ENCODE peak calls at places on chromosomes 13 and 19, in eight cellular contexts. M is Caco-2, F is epithelial cell of esophagus, U is activated B cell treated with CpG ODN at 0.5 μM for 24 hours, C is esophagus squamous epithelium, X is right atrium auricular region, B is Calu3, P is tibial nerve. Y is an unnamed sample.

GRCh38 chr19:18899624-18900560 is 3.9 kb upstream of the CERS1 start:
- DNase-seq in B (no peak), P (no peak), F (no peak), X (no peak), U (no peak), M (no peak), C (no peak), Y (no peak)

GRCh38 chr13:111219306-111219705 is 101.1 kb upstream of the TEX29 start:
- DNase-seq in U (no peak), B (no peak), C (no peak), F (peak), X (peak), M (no peak), P (no peak), Y (no peak)

GRCh38 chr19:46880440-46880839 is 19.6 kb downstream of the ARHGAP35 start:
- DNase-seq in U (no peak), F (no peak), P (no peak), C (no peak), X (no peak), B (no peak), M (no peak), Y (no peak)

GRCh38 chr13:113103646-113104045 is 1.9 kb upstream of the F7 start:
- DNase-seq in M (no peak), U (no peak), C (no peak), B (no peak), X (no peak), P (no peak), F (no peak), Y (no peak)

GRCh38 chr13:72399351-72399750 is 328.1 kb downstream of the MZT1 start:
- DNase-seq in M (no peak), C (no peak), U (no peak), F (no peak), B (no peak), X (no peak), P (no peak), Y (no peak)

GRCh38 chr19:13031917-13032623 is 36.8 kb downstream of the NFIX start:
- DNase-seq in B (no peak), P (peak), C (no peak), M (no peak), F (peak), X (no peak), U (no peak), Y (no peak)

GRCh38 chr13:76745246-76746200 is 140.7 kb downstream of the KCTD12 start:
- DNase-seq in F (no peak), U (no peak), C (no peak), B (no peak), M (no peak), P (no peak), X (no peak), Y (peak)

GRCh38 chr13:30593001-30593400 is 24.7 kb upstream of the USPL1 start:
- DNase-seq in C (no peak), X (no peak), U (no peak), M (no peak), B (no peak), P (no peak), F (no peak), Y (peak)

GRCh38 chr19:1098177-1099051 is 3.2 kb upstream of the POLR2E start:
- DNase-seq in B (no peak), C (no peak), X (no peak), P (no peak), U (no peak), F (peak), M (peak), Y (no peak)

GRCh38 chr13:97659602-97660001 is 225.6 kb downstream of the RAP2A start:
- DNase-seq in M (no peak), U (no peak), F (no peak), B (no peak), X (no peak), C (no peak), P (no peak), Y (no peak)

GRCh38 chr13:75197803-75198202 is 284.2 kb downstream of the TBC1D4 start:
- DNase-seq in C (no peak), X (no peak), P (no peak), F (no peak), B (no peak), M (no peak), U (no peak), Y (no peak)

GRCh38 chr19:18611327-18612050 is 1.2 kb upstream of the TMEM59L start:
- DNase-seq in U (peak), F (no peak), B (no peak), X (no peak), P (no peak), M (no peak), C (no peak), Y (peak)

GRCh38 chr13:75875450-75875849 is 239.3 kb downstream of the LMO7 start:
- DNase-seq in U (no peak), P (no peak), X (no peak), M (no peak), F (no peak), C (no peak), B (no peak), Y (no peak)

GRCh38 chr13:40217675-40218074 is 448.8 kb downstream of the FOXO1 start:
- DNase-seq in B (no peak), P (no peak), C (no peak), U (no peak), X (no peak), F (no peak), M (no peak), Y (no peak)

GRCh38 chr13:40220299-40220935 is 446.0 kb downstream of the FOXO1 start:
- DNase-seq in F (no peak), X (no peak), P (no peak), C (no peak), U (no peak), B (no peak), M (no peak), Y (no peak)

GRCh38 chr13:40215311-40215710 is 451.1 kb downstream of the FOXO1 start:
- DNase-seq in M (no peak), B (no peak), U (no peak), X (no peak), P (no peak), F (no peak), C (no peak), Y (no peak)

GRCh38 chr13:40211586-40211968 is 454.9 kb downstream of the FOXO1 start:
- DNase-seq in X (no peak), F (no peak), P (no peak), C (no peak), U (no peak), B (no peak), M (no peak), Y (no peak)

DNA sequence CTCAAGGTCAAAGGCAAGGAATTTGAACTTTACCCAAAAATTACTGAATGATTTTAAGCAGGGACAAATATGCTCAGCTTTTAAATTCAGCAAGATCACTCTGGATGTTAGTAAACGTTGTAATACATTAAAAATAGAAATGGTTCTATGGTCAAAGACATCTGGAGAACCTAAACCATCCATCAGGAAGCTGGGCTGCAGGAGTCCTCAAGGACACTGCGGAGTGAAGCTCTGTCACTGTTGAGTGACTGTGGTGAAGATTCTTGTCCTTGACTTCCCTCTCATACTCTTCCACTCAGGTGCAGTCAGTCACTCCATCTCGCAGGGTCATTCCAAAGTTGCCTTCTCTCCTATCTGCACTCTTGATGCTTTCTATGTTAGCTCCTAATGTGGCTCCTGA is 450.7 kb downstream of the FOXO1 start:
- DNase-seq in B (no peak), P (no peak), X (no peak), M (no peak), C (no peak), F (no peak), U (no peak), Y (no peak)
- TF ChIP-seq CTCF in B (no peak), P (no peak), X (no peak), M (no peak), C (no peak), F (no peak), U (no peak), Y (no peak)

GRCh38 chr13:61414686-61415664 is 674 bp downstream of the PCDH20 start:
- DNase-seq in B (no peak), M (peak), P (no peak), X (no peak), C (no peak), U (no peak), F (peak), Y (no peak)

GRCh38 chr13:61413572-61413971 is 2.1 kb downstream of the PCDH20 start:
- DNase-seq in C (no peak), U (no peak), X (no peak), P (no peak), B (no peak), F (no peak), M (no peak), Y (no peak)

GRCh38 chr13:61410266-61410665 is 5.4 kb downstream of the PCDH20 start:
- DNase-seq in P (no peak), C (no peak), F (no peak), X (no peak), B (no peak), M (no peak), U (no peak), Y (no peak)

GRCh38 chr13:61414136-61414535 is 1.5 kb downstream of the PCDH20 start:
- DNase-seq in F (no peak), B (no peak), U (no peak), M (no peak), P (no peak), C (no peak), X (no peak), Y (no peak)

DNA sequence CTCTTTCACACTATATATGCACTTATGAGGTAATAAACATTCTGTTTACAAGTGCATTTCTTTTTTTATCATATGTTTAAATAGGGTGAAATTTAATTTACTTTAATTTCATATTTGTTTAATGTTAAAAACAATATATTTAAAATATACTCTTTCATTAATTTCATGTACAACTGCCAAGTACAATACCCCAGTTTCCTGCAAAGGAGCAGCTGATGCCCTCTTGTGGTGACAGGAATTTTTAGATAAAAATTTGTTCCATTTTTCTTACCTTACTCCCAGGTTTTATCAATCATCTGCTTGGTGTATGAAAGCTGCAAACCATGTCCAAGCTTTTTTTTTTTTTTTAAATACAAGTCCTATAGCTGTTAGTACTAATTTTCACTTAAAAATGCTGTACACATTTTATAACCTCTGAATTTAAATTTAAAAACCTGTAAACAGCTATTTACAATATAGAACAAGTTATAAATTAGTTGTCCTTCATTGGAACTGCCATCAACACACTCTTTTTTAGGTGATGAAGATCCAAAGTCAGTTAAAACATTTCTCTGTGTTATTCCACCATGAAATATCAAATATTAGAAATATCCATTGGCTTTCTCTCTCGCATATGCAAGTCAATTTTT is 4.9 kb downstream of the PCDH20 start:
- DNase-seq in P (no peak), U (no peak), X (no peak), F (peak), C (no peak), B (no peak), M (no peak), Y (no peak)
- TF ChIP-seq CTCF in P (peak), U (no peak), X (peak), F (peak), C (no peak), B (no peak), M (peak), Y (no peak)

DNA sequence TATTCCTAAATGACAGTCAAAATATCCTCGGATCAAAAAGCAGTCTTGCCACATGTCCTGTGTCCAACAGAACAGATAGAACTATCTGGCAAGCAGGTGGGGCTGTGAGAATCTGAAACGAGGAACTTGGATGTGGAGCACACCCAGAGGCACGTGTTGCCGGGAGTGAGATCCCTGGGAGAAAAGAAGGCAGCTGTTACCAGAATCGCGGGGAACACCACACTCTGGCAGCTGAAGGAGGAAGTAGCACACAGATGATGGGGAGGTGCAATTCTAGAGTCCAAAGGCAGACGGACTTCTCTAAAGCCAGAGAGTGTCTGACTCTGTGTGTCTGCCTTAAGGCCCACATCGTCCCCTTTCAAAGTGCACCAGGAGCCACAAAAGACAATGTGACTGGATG is 22.3 kb downstream of the SLC7A1 start:
- DNase-seq in C (peak), M (no peak), B (no peak), F (peak), U (no peak), X (no peak), P (peak), Y (peak)
- TF ChIP-seq CTCF in C (no peak), M (no peak), B (no peak), F (no peak), U (no peak), X (no peak), P (no peak), Y (no peak)

DNA sequence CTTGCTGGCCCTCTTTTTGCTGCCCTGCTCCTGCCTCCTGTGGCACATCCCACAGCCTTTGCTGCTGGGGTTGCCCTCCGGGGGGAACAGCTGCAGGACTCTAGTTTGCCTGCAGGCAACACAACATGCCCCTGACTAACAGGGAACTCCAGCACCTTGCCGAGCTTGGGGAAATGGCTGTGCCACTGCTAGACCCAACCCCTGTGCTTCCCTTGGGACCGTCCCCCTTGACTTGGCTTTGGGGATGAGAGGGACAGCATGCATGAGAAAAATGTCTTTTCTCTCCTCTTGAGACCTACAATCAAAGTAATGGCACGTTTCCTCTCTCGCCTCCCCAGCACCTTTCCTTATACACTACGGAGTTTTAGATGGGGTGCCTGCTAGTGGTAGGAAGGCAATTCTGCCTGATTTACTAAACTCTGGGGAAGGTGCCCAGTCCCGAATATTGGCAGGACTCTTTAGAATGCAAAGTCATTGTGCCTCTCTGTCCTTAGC is 12.4 kb upstream of the VWA8 start:
- DNase-seq in F (no peak), B (no peak), C (no peak), P (no peak), M (no peak), U (no peak), X (no peak), Y (no peak)
- TF ChIP-seq CTCF in F (no peak), B (no peak), C (no peak), P (no peak), M (no peak), U (no peak), X (no peak), Y (no peak)

GRCh38 chr13:40656358-40656757 is 10.1 kb downstream of the FOXO1 start:
- DNase-seq in U (no peak), M (no peak), X (no peak), B (no peak), C (no peak), F (peak), P (no peak), Y (no peak)

GRCh38 chr13:40657307-40657706 is 9.1 kb downstream of the FOXO1 start:
- DNase-seq in X (no peak), U (no peak), P (no peak), M (no peak), B (no peak), F (no peak), C (no peak), Y (no peak)

GRCh38 chr13:40651866-40652587 is 14.4 kb downstream of the FOXO1 start:
- DNase-seq in P (no peak), C (no peak), F (no peak), B (no peak), U (peak), X (no peak), M (no peak), Y (no peak)

GRCh38 chr13:40652588-40652940 is 13.9 kb downstream of the FOXO1 start:
- DNase-seq in X (no peak), B (no peak), C (no peak), M (no peak), P (no peak), U (no peak), F (no peak), Y (no peak)

DNA sequence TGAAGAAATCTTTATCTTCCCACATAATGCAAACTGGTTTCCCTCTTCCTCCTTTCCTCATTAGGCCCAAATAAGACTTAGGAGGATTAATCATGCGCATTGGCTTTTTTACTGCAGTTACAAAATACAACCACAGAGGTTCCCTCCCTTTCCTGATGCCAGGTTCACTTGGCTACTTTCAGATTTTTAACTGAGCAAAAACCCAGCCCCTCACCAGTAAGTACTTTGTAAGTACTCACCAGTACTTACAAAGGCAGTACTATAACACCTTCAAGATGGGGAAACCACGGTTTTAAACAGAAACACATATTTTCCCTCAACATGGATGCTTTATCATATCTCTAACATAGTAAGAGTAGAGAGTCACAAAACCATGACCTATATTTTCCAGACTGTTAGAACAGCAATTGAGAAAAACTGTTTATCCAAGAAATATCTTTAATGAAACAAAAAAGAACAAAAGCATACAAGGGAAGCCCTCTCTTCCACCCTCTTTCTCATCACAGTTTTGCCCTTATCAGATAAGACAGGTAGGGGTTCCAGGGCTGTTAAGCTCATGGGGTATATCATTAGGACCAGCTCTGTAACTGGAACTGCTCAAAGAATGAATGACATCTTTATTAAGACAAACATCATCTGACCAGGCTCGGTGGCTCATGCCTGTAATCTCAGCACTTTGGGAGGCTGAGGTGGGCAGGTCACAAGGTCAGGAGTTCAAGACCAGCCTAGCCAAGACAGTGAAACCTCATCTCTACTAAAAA is 12.7 kb downstream of the FOXO1 start:
- DNase-seq in U (no peak), F (peak), P (no peak), M (no peak), C (no peak), B (no peak), X (no peak), Y (no peak)
- TF ChIP-seq CTCF in U (no peak), F (no peak), P (no peak), M (no peak), C (peak), B (no peak), X (no peak), Y (no peak)

DNA sequence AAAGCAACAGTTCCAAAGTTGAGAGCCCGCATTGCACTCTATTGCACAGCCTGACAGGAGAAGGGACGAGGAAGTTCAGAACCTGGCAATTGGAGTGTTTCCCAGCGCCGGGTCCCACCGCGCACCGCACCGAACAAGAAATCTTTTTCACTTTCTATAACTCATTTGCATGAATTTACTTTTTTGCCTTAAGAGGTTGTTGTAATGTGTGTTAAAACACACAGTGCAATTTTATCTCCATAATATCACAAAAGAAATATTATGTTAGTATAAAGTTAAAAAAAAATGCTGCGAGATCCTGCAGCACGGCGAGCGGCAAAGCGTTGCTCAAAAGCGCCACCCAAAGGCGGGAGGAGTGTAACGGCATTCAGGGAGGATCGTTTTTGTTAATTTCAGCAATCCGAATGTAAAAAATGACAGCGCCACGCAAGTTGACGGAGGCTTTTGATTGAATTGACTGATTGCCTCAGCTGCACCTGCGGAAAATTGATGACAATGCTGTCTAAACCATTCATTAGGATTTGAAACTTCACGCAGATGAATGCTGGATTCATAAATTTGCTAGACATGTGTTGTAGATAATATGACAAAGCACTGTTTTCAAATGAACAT is 303.6 kb upstream of the ZNF507 start:
- DNase-seq in M (no peak), U (no peak), X (no peak), B (no peak), F (peak), P (no peak), C (no peak), Y (no peak)
- TF ChIP-seq CTCF in M (peak), U (no peak), X (peak), B (no peak), F (peak), P (peak), C (peak), Y (no peak)

GRCh38 chr19:22137791-22138190 is 59.0 kb downstream of the ZNF676 start:
- DNase-seq in U (no peak), F (no peak), X (no peak), B (no peak), C (no peak), P (no peak), M (no peak), Y (no peak)
- TF ChIP-seq CTCF in U (no peak), F (no peak), X (no peak), B (no peak), C (no peak), P (no peak), M (no peak), Y (no peak)

DNA sequence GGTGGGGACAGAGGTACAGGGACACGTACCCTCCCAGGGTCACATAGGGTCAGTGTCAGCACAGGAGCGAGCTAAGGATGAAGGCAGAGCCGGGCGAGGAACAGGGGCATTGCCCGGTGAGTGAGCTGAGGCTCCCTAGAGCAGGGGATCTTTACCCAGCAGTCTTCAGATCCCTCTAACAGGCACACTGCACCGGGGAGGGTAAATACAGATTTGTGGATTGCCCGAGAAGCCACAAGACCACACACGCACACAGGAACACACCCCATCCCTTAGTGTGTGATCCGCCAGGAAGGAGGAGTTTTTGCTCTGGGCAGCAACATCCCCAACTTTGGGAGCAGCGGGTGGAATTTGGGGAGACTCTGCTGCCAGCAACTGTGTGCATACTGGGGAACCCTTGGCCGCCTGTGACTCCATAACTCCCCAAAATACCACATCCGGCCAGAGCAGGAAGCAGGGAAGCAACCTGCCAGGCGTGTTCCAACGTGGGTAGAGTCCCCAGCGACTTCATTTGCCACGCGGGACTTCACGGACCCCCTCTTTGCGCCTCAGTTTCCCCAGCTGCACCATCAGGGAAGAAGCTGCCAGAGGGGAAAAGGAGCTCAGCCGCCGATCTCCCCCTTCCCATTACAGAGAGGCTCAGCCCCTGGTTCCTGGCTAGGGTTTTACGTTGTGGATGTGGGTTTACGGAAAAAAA is 5.9 kb upstream of the TLE2 start:
- DNase-seq in X (no peak), B (no peak), U (no peak), M (peak), F (peak), C (no peak), P (peak), Y (no peak)
- TF ChIP-seq CTCF in X (no peak), B (no peak), U (no peak), M (no peak), F (no peak), C (no peak), P (no peak), Y (no peak)